ENCODE peak calls at places on chromosomes 11 and 22, in five cellular contexts. G is CD4-positive, alpha-beta T cell; M is GM06990; C is AG04449; A is HL-60. V is an unnamed sample.

GRCh38 chr11:32893947-32894827 is 1.6 kb downstream of the QSER1 start:
- DNase-seq in G (no peak), M (peak; percentile 17), C (peak; percentile 38), A (peak; percentile 56), V (no peak)

GRCh38 chr22:36660931-36661330 is 42.6 kb downstream of the CACNG2 start:
- DNase-seq in G (no peak), M (no peak), C (no peak), A (no peak), V (no peak)

GRCh38 chr22:38869663-38870062 is 2.4 kb downstream of the CBX6 start:
- DNase-seq in G (no peak), M (no peak), C (no peak), A (no peak), V (no peak)

GRCh38 chr22:33687464-33687863 is 232.8 kb downstream of the LARGE1 start:
- DNase-seq in G (no peak), M (no peak), C (no peak), A (no peak), V (no peak)

GRCh38 chr11:74683941-74684481 is 47.2 kb downstream of the CHRDL2 start:
- DNase-seq in G (no peak), M (no peak), C (no peak), A (no peak), V (no peak)

GRCh38 chr11:78365381-78365792 is 52.2 kb downstream of the GAB2 start:
- DNase-seq in G (no peak), M (no peak), C (no peak), A (no peak), V (no peak)

GRCh38 chr11:12693485-12694181 is 19.4 kb downstream of the TEAD1 start:
- DNase-seq in G (no peak), M (no peak), C (peak; percentile 91), A (peak; percentile 5), V (no peak)

GRCh38 chr11:14422052-14422813 is 63.2 kb upstream of the RRAS2 start:
- DNase-seq in G (no peak), M (no peak), C (peak; percentile 98), A (no peak), V (peak; percentile 23)

GRCh38 chr11:62665630-62666258 is 632 bp downstream of the CSKMT start:
- DNase-seq in G (peak; percentile 45), M (peak; percentile 58), C (no peak), A (peak; percentile 54), V (no peak)

GRCh38 chr11:43983221-43983795 is 40.9 kb downstream of the C11orf96 start:
- DNase-seq in G (no peak), M (no peak), C (no peak), A (no peak), V (no peak)

GRCh38 chr11:299081-299891 is at the start of gene IFITM5:
- DNase-seq in G (no peak), M (no peak), C (no peak), A (no peak), V (no peak)

GRCh38 chr11:68956142-68956541 is 24.6 kb downstream of the MRGPRD start:
- DNase-seq in G (peak; percentile 20), M (peak; percentile 33), C (no peak), A (peak; percentile 49), V (peak; percentile 23)

GRCh38 chr11:67450796-67451657 is 1.5 kb downstream of the GPR152 start:
- DNase-seq in G (no peak), M (no peak), C (no peak), A (no peak), V (no peak)

GRCh38 chr22:42171946-42172345 is 41.3 kb upstream of the CYP2D6 start:
- DNase-seq in G (no peak), M (no peak), C (no peak), A (no peak), V (peak; percentile 17)

GRCh38 chr22:37894939-37895670 is 11.0 kb upstream of the MICALL1 start:
- DNase-seq in G (no peak), M (no peak), C (no peak), A (no peak), V (no peak)

DNA sequence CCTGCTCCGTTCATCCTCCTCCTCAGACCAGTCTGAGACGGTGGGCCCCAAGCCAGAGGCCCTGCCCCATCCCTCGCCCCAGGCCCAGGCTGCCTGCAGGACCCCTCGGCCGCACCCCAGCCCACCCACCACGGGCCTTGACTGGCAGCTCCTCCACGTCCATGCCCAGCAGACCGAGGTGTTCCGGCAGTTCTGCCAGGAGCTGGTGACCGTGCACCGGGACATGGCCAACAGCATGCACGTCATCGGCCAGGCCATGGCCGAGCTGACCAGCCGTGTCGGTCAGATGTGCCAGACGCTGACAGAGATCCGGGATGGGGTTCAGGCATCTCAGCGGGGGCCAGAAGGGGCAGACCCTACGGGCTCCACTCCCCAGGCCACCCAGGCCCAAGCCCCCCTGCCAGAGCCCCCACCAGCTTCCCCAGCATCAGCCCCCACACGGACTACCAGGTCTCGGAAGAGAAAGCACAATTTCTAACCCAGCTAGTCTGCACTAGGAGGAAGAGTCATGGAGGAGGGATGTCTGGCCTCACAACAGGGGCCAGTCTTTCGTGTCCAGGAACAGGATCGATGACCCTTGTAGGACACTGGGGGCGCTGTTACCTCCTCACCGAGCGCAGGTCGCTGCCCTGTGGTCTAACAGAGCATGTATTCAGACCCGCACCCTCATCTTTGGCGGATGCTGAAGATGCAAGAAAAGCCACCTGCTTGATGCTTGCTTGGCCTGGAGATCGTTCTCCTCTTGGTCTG is 66.3 kb downstream of the PRDM11 start:
- DNase-seq in G (no peak), M (no peak), C (no peak), A (no peak), V (no peak)
- TF ChIP-seq CTCF in G (no peak), M (no peak), C (no peak), A (no peak), V (no peak)

GRCh38 chr11:34052608-34053160 is 1.2 kb downstream of the CAPRIN1 start:
- DNase-seq in G (peak; percentile 21), M (no peak), C (no peak), A (peak; percentile 15), V (peak; percentile 22)

GRCh38 chr11:34053161-34053686 is 1.7 kb downstream of the CAPRIN1 start:
- DNase-seq in G (peak; percentile 56), M (peak; percentile 74), C (no peak), A (peak; percentile 83), V (peak; percentile 49)

GRCh38 chr11:34051349-34052035 is at the start of gene CAPRIN1:
- DNase-seq in G (peak; percentile 80), M (peak; percentile 97), C (no peak), A (peak; percentile 91), V (peak; percentile 80)

GRCh38 chr11:34050967-34051348 is 573 bp upstream of the CAPRIN1 start:
- DNase-seq in G (no peak), M (no peak), C (no peak), A (no peak), V (no peak)

GRCh38 chr11:34052036-34052607 is 591 bp downstream of the CAPRIN1 start:
- DNase-seq in G (peak; percentile 82), M (peak; percentile 94), C (no peak), A (peak; percentile 91), V (peak; percentile 86)
- TF ChIP-seq CTCF in G (no peak), M (no peak), C (no peak), A (no peak), V (no peak)

GRCh38 chr22:21624120-21624879 is 5.5 kb downstream of the YDJC start:
- DNase-seq in G (no peak), M (no peak), C (no peak), A (peak; percentile 38), V (peak; percentile 33)
- TF ChIP-seq CTCF in G (no peak), M (peak; percentile 62), C (peak; percentile 45), A (peak; percentile 1), V (peak; percentile 55)

DNA sequence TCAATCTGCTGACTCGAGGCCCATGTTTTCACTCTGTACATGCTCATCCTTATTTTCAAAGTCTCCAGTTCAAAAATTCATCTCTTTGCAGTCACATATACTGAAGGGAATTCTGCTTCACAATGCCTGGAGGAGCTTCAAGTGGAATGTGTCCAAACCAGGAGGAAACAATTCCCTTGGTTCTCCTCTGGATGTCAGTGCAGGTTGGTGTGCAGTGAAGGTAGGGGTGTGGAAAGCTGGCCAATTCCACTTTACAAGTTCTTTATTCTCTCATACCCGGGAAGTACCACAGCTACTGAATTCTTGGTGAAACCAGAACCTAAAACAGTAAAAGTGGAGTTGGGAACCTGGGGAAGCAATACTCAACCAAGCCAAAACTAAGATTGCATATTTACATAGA is 57.3 kb downstream of the BDNF start:
- DNase-seq in G (no peak), M (no peak), C (no peak), A (no peak), V (no peak)
- TF ChIP-seq CTCF in G (no peak), M (no peak), C (no peak), A (no peak), V (no peak)

DNA sequence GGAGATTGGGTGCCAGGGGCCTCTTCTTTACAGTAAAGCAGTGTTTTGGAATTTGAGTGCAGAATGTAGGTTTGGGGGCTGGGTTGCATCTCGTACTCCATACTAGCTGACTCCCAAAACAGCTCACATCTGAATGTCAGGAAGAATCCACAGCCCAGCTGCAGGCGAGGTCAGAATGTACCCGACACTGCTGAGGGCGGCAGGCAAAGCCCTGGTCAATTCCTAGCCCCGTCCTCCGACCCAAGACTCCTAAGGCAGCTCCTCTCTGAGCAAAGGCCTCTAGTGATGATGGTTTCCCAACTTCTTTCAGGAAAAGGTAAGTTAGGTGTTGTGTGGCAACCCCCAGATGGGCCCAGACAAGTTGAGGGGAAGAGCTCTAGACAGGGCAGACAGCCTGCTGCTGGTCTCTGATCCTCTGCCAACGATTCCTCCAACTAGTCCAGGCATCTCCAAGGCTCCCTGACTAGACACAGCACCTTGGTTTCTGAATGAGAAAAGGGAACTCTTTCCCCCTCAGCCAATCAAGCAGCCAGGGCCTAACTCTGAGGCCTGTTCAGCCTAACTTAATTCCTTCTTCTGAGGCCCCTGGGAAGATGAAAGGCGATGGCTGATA is 8.6 kb downstream of the LARGE2 start:
- DNase-seq in G (no peak), M (no peak), C (no peak), A (no peak), V (no peak)
- TF ChIP-seq CTCF in G (no peak), M (no peak), C (no peak), A (no peak), V (no peak)

GRCh38 chr22:34943830-34944229 is 122.1 kb upstream of the ISX start:
- DNase-seq in G (no peak), M (no peak), C (no peak), A (no peak), V (no peak)
- TF ChIP-seq CTCF in G (no peak), M (peak; percentile 37), C (no peak), A (no peak), V (peak; percentile 21)

DNA sequence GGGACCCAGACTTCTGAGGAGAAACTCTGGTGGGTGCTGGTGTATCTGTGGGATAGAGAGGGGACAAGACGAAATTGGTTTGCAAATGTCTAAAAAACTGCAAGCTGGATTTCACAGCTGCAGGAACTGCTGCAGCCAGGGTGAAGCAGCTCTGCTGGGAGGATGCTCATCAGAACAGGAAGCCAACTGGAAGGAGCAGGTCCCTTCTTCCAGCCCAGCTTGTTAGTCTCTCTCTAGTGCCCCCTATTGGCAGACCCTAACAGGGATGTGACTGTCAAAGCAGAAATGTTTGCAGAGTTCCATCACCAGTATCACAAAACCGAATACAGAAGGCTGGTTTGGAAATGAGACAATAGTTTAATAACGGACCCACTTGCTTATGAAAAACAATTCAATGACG is 74.8 kb upstream of the SLC22A12 start:
- DNase-seq in G (no peak), M (no peak), C (no peak), A (peak; percentile 44), V (no peak)
- TF ChIP-seq CTCF in G (no peak), M (peak; percentile 33), C (no peak), A (peak; percentile 28), V (peak; percentile 40)

V was measured in neural crest cell.